ENCODE peak calls at places on chromosomes 5 and 9, in five cellular contexts. Q is fibroblast of the aortic adventitia, N is GM06990, I is kidney, K is bronchial epithelial cell. P is an unnamed sample.

GRCh38 chr5:72337159-72337558 is 17.0 kb downstream of the PTCD2 start:
- DNase-seq in K (no peak), N (no peak), Q (no peak), I (no peak), P (no peak)

GRCh38 chr5:96318569-96319100 is 114.4 kb downstream of the PCSK1 start:
- DNase-seq in I (no peak), Q (no peak), N (no peak), K (no peak), P (no peak)

GRCh38 chr9:89617978-89618377 is 13.2 kb downstream of the GADD45G start:
- DNase-seq in K (no peak), N (no peak), Q (no peak), I (peak), P (no peak)

GRCh38 chr5:74483001-74483400 is 157.5 kb downstream of the ENC1 start:
- DNase-seq in N (no peak), K (no peak), Q (no peak), I (no peak), P (no peak)

GRCh38 chr5:157670662-157671591 is at the start of gene C5orf52:
- DNase-seq in N (peak), Q (peak), K (peak), I (peak), P (peak)

GRCh38 chr5:17216974-17217325 is 481 bp upstream of the BASP1 start:
- DNase-seq in Q (peak), N (no peak), I (peak), K (no peak), P (no peak)

GRCh38 chr5:6745706-6746217 is 32.5 kb downstream of the TENT4A start:
- DNase-seq in Q (peak), K (peak), N (no peak), I (no peak), P (peak)

GRCh38 chr9:136305822-136306690 is 2.2 kb upstream of the CCDC187 start:
- DNase-seq in I (peak), K (no peak), Q (no peak), N (no peak), P (no peak)

GRCh38 chr9:89752154-89752553 is 147.3 kb downstream of the GADD45G start:
- DNase-seq in Q (no peak), I (peak), N (no peak), K (no peak), P (no peak)

GRCh38 chr9:128677787-128678186 is 11.2 kb upstream of the SET start:
- DNase-seq in K (no peak), N (no peak), I (peak), Q (no peak), P (no peak)

GRCh38 chr9:36625006-36625600 is 52.4 kb downstream of the MELK start:
- DNase-seq in K (peak), I (no peak), N (no peak), Q (peak), P (no peak)

GRCh38 chr9:99389087-99390033 is 167.3 kb downstream of the SEC61B start:
- DNase-seq in Q (peak), K (peak), N (no peak), I (no peak), P (no peak)

GRCh38 chr9:107548298-107549142 is 59.0 kb upstream of the KLF4 start:
- DNase-seq in N (no peak), Q (peak), K (peak), I (no peak), P (no peak)

GRCh38 chr9:116137010-116137409 is 16.6 kb upstream of the PAPPA start:
- DNase-seq in I (no peak), Q (no peak), N (no peak), K (no peak), P (no peak)

GRCh38 chr5:140632366-140633080 is 452 bp downstream of the CD14 start:
- DNase-seq in N (peak), Q (peak), I (peak), K (peak), P (peak)

GRCh38 chr9:6922124-6922676 is 164.4 kb downstream of the KDM4C start:
- DNase-seq in Q (no peak), N (no peak), K (peak), I (no peak), P (no peak)

GRCh38 chr5:176742246-176743105 is 67.9 kb upstream of the UNC5A start:
- DNase-seq in K (no peak), I (no peak), N (no peak), Q (no peak), P (peak)

GRCh38 chr5:176743136-176743827 is 67.1 kb upstream of the UNC5A start:
- DNase-seq in Q (no peak), I (peak), N (no peak), K (no peak), P (peak)

GRCh38 chr5:176741566-176742211 is 68.7 kb upstream of the UNC5A start:
- DNase-seq in N (no peak), I (no peak), Q (no peak), K (no peak), P (peak)

GRCh38 chr5:176743828-176744583 is 66.4 kb upstream of the UNC5A start:
- DNase-seq in K (no peak), N (no peak), I (no peak), Q (no peak), P (peak)

DNA sequence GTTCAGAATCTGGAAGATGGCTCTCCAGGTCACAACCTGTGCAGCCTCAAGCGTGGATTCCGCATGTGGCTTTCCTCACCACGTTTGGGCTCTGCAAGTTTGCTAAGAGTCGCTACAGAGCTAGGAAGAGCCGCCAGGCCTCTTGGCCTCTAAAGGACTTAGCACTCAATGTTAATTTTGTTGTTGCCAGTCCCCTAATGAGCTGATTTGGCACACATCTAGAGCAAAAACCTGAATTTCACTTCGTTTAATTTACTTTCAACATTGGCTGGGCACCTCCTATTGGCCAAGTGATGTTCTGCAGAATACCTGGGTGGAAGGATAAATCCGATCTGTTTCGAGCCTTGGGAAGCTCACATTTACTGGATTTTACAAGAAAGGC is 65.8 kb upstream of the UNC5A start:
- DNase-seq in I (no peak), K (no peak), N (no peak), Q (no peak), P (peak)
- TF ChIP-seq CTCF in I (no peak), K (peak), N (peak), Q (peak), P (no peak)

GRCh38 chr9:87725900-87726709 is at the start of gene CTSL:
- DNase-seq in N (peak), Q (peak), K (peak), I (peak), P (peak)
- TF ChIP-seq CTCF in N (no peak), Q (peak), K (peak), I (peak), P (no peak)

GRCh38 chr5:128081111-128081865 is 2.3 kb upstream of the SLC12A2 start:
- DNase-seq in N (no peak), I (no peak), K (peak), Q (no peak), P (no peak)
- TF ChIP-seq CTCF in N (peak), I (peak), K (no peak), Q (peak), P (no peak)

DNA sequence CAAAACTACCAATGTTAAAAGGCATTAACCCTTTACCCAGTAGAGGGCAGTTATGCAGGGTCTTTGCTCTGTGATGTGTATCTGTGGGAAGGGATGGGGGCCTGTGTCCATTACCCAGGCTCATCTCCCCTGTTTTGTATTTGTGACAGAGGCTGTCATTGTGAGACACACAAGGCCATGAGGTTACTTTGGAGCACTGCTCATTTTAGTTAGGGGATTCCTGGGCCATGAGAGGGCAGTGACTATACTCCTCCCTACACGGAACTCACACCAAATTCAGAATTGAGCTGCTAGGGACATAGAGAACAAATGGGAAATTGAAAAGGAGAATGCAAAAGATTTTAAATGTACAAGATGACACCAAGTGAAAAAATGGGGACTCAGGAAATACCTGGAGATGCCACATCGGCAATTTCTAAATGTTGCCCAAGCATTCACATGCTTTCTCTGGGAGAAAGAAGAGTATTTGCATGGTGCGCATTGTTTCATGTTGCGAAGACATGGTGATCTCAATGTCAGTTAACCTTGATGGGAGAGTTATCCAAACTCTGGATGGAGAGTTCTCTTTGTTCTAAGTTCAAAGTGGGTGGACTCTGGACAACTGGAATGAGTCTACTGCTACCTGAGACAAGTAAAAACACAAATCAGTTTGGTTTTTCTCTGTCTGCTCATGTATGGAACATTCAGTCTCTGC is 32.5 kb downstream of the C9orf152 start:
- DNase-seq in I (no peak), N (no peak), Q (no peak), K (no peak), P (no peak)
- TF ChIP-seq CTCF in I (no peak), N (no peak), Q (no peak), K (no peak), P (no peak)

GRCh38 chr5:153711755-153712154 is 221.3 kb downstream of the GRIA1 start:
- DNase-seq in I (no peak), N (no peak), K (peak), Q (peak), P (no peak)
- TF ChIP-seq CTCF in I (no peak), N (peak), K (peak), Q (peak), P (no peak)

GRCh38 chr9:95177617-95178016 is 139.9 kb downstream of the FANCC start:
- DNase-seq in K (no peak), I (no peak), Q (no peak), N (no peak), P (no peak)

GRCh38 chr9:95182854-95183563 is 134.5 kb downstream of the FANCC start:
- DNase-seq in I (no peak), N (no peak), Q (no peak), K (no peak), P (no peak)

GRCh38 chr9:95181845-95182244 is 135.7 kb downstream of the FANCC start:
- DNase-seq in N (no peak), K (no peak), I (no peak), Q (no peak), P (no peak)

GRCh38 chr9:95176755-95177319 is 140.7 kb downstream of the FANCC start:
- DNase-seq in I (no peak), Q (no peak), K (no peak), N (no peak), P (no peak)

GRCh38 chr9:95181226-95181818 is 136.2 kb downstream of the FANCC start:
- DNase-seq in Q (peak), K (peak), N (no peak), I (no peak), P (peak)
- TF ChIP-seq CTCF in Q (peak), K (peak), N (peak), I (no peak), P (peak)

GRCh38 chr9:80884180-80884579 is 805.2 kb downstream of the TLE1 start:
- DNase-seq in K (no peak), Q (no peak), I (no peak), N (no peak), P (no peak)

GRCh38 chr9:80881946-80882345 is 807.4 kb downstream of the TLE1 start:
- DNase-seq in Q (no peak), N (no peak), I (no peak), K (no peak), P (no peak)

GRCh38 chr9:80881350-80881749 is 808.0 kb downstream of the TLE1 start:
- DNase-seq in I (no peak), K (no peak), Q (no peak), N (no peak), P (no peak)

DNA sequence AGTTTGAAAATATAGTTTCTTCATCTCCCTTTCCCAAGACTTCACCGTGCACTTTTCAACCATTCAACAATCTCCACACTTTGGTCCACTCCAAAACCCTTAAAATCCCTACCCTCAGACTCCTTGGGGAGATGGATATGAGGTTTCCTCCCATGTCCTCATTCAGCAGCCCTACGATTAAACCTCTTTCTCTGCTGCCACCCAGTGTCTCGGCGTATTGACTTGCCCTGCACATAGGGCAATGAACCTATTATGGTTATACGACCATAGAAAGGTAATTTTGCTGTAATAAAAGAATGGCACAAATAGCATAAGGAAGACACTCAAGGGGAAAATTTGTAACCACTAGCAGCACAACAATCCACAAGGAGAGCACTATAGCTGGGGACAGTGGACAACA is 803.5 kb downstream of the TLE1 start:
- DNase-seq in Q (peak), I (no peak), K (peak), N (no peak), P (no peak)
- TF ChIP-seq CTCF in Q (no peak), I (no peak), K (no peak), N (no peak), P (no peak)

DNA sequence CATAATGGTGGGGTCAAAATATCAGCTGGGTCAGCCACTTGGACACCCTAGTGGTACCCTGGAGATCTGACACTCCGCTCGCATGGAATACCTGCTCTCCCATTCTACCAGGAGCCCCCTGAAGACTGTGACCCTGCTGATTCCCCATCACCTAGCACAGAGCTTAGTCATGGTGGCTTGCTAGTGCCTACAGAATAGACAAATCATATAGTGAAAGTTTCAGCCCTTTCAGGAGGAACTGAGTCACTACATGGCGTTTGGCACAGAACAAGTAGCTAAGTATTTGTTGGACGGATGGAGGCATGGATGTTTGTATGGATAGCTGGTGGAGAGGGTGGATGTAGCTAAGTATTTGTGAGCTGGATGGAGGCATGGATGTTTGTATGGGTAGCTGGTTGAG is 65.3 kb downstream of the LMX1B start:
- DNase-seq in Q (no peak), I (no peak), N (no peak), K (peak), P (no peak)
- TF ChIP-seq CTCF in Q (no peak), I (no peak), N (no peak), K (no peak), P (no peak)